ENCODE peak calls at places on chromosomes 12 and 14, in six cellular contexts. One of them, this sample, is unnamed.
A peak's percentile ranks its signal among the peaks of the same experiment; 100 is the strongest.

GRCh38 chr14:61505815-61506809 is 184.7 kb downstream of the PRKCH start:
- DNase-seq in CD8-positive, alpha-beta memory T cell: no peak
- DNase-seq in NCI-H2081: no peak
- DNase-seq in GM10248: no peak
- DNase-seq in cardiac muscle cell: no peak
- DNase-seq in GM13976: no peak
- DNase-seq in this sample: no peak

GRCh38 chr14:105348169-105348944 is 33.8 kb downstream of the PACS2 start:
- DNase-seq in CD8-positive, alpha-beta memory T cell: no peak
- DNase-seq in NCI-H2081: no peak
- DNase-seq in GM10248: no peak
- DNase-seq in cardiac muscle cell: no peak
- DNase-seq in GM13976: no peak
- DNase-seq in this sample: no peak

GRCh38 chr14:21868442-21869046 is 194.9 kb upstream of the OR4E1 start:
- DNase-seq in CD8-positive, alpha-beta memory T cell: peak; percentile 52
- DNase-seq in NCI-H2081: peak; percentile 5
- DNase-seq in GM10248: peak; percentile 46
- DNase-seq in cardiac muscle cell: peak; percentile 79
- DNase-seq in GM13976: peak; percentile 52
- DNase-seq in this sample: peak; percentile 20

GRCh38 chr14:65940056-65940735 is 527.7 kb downstream of the FUT8 start:
- DNase-seq in CD8-positive, alpha-beta memory T cell: no peak
- DNase-seq in NCI-H2081: no peak
- DNase-seq in GM10248: peak; percentile 24
- DNase-seq in cardiac muscle cell: peak; percentile 35
- DNase-seq in GM13976: peak; percentile 27
- DNase-seq in this sample: peak; percentile 21

GRCh38 chr14:94598816-94599655 is 13.2 kb upstream of the SERPINA3 start:
- DNase-seq in CD8-positive, alpha-beta memory T cell: no peak
- DNase-seq in NCI-H2081: no peak
- DNase-seq in GM10248: no peak
- DNase-seq in cardiac muscle cell: no peak
- DNase-seq in GM13976: no peak
- DNase-seq in this sample: no peak

GRCh38 chr14:87797001-87797400 is 196.0 kb downstream of the GALC start:
- DNase-seq in CD8-positive, alpha-beta memory T cell: no peak
- DNase-seq in NCI-H2081: no peak
- DNase-seq in GM10248: no peak
- DNase-seq in cardiac muscle cell: no peak
- DNase-seq in GM13976: no peak
- DNase-seq in this sample: no peak

GRCh38 chr12:67355428-67356385 is 86.5 kb downstream of the CAND1 start:
- DNase-seq in CD8-positive, alpha-beta memory T cell: peak; percentile 45
- DNase-seq in NCI-H2081: peak; percentile 76
- DNase-seq in GM10248: peak; percentile 28
- DNase-seq in cardiac muscle cell: peak; percentile 77
- DNase-seq in GM13976: peak; percentile 13
- DNase-seq in this sample: peak; percentile 51

GRCh38 chr12:50103767-50104321 is at the start of gene GPD1:
- DNase-seq in CD8-positive, alpha-beta memory T cell: no peak
- DNase-seq in NCI-H2081: peak; percentile 68
- DNase-seq in GM10248: no peak
- DNase-seq in cardiac muscle cell: peak; percentile 75
- DNase-seq in GM13976: no peak
- DNase-seq in this sample: peak; percentile 92

GRCh38 chr12:11885261-11886038 is 185.3 kb upstream of the BCL2L14 start:
- DNase-seq in CD8-positive, alpha-beta memory T cell: no peak
- DNase-seq in NCI-H2081: peak; percentile 71
- DNase-seq in GM10248: no peak
- DNase-seq in cardiac muscle cell: peak; percentile 7
- DNase-seq in GM13976: no peak
- DNase-seq in this sample: no peak

GRCh38 chr12:75130811-75131210 is 78.8 kb downstream of the KCNC2 start:
- DNase-seq in CD8-positive, alpha-beta memory T cell: no peak
- DNase-seq in NCI-H2081: no peak
- DNase-seq in GM10248: no peak
- DNase-seq in cardiac muscle cell: no peak
- DNase-seq in GM13976: no peak
- DNase-seq in this sample: no peak

GRCh38 chr12:132329036-132329738 is at the start of gene GALNT9:
- DNase-seq in CD8-positive, alpha-beta memory T cell: no peak
- DNase-seq in NCI-H2081: no peak
- DNase-seq in GM10248: no peak
- DNase-seq in cardiac muscle cell: peak; percentile 78
- DNase-seq in GM13976: no peak
- DNase-seq in this sample: no peak

GRCh38 chr12:88310069-88310468 is 168.0 kb downstream of the TMTC3 start:
- DNase-seq in CD8-positive, alpha-beta memory T cell: no peak
- DNase-seq in NCI-H2081: no peak
- DNase-seq in GM10248: no peak
- DNase-seq in cardiac muscle cell: peak; percentile 15
- DNase-seq in GM13976: no peak
- DNase-seq in this sample: no peak

GRCh38 chr12:26872623-26873022 is 39.6 kb upstream of the ITPR2 start:
- DNase-seq in CD8-positive, alpha-beta memory T cell: no peak
- DNase-seq in NCI-H2081: no peak
- DNase-seq in GM10248: no peak
- DNase-seq in cardiac muscle cell: no peak
- DNase-seq in GM13976: no peak
- DNase-seq in this sample: no peak

GRCh38 chr12:57983150-57983857 is 41.9 kb downstream of the ATP23 start:
- DNase-seq in CD8-positive, alpha-beta memory T cell: no peak
- DNase-seq in NCI-H2081: peak; percentile 53
- DNase-seq in GM10248: no peak
- DNase-seq in cardiac muscle cell: peak; percentile 49
- DNase-seq in GM13976: no peak
- DNase-seq in this sample: peak; percentile 47

GRCh38 chr14:56351861-56352260 is 227.7 kb upstream of the TMEM260 start:
- DNase-seq in CD8-positive, alpha-beta memory T cell: no peak
- DNase-seq in NCI-H2081: no peak
- DNase-seq in GM10248: no peak
- DNase-seq in cardiac muscle cell: no peak
- DNase-seq in GM13976: no peak
- DNase-seq in this sample: no peak

GRCh38 chr12:57868870-57869609 is 22.5 kb upstream of the CTDSP2 start:
- DNase-seq in CD8-positive, alpha-beta memory T cell: no peak
- DNase-seq in NCI-H2081: no peak
- DNase-seq in GM10248: no peak
- DNase-seq in cardiac muscle cell: no peak
- DNase-seq in GM13976: no peak
- DNase-seq in this sample: no peak

GRCh38 chr14:104429291-104429861 is 150.2 kb upstream of the C14orf180 start:
- DNase-seq in CD8-positive, alpha-beta memory T cell: no peak
- DNase-seq in NCI-H2081: no peak
- DNase-seq in GM10248: no peak
- DNase-seq in cardiac muscle cell: no peak
- DNase-seq in GM13976: peak; percentile 16
- DNase-seq in this sample: no peak

GRCh38 chr14:65229431-65230286 is 127.3 kb upstream of the MAX start:
- DNase-seq in CD8-positive, alpha-beta memory T cell: peak; percentile 18
- DNase-seq in NCI-H2081: peak; percentile 29
- DNase-seq in GM10248: peak; percentile 41
- DNase-seq in cardiac muscle cell: peak; percentile 82
- DNase-seq in GM13976: peak; percentile 55
- DNase-seq in this sample: peak; percentile 25

GRCh38 chr14:75280448-75280830 is 1.8 kb downstream of the FOS start:
- DNase-seq in CD8-positive, alpha-beta memory T cell: no peak
- DNase-seq in NCI-H2081: no peak
- DNase-seq in GM10248: no peak
- DNase-seq in cardiac muscle cell: no peak
- DNase-seq in GM13976: no peak
- DNase-seq in this sample: no peak

GRCh38 chr14:74963705-74964271 is 8.4 kb upstream of the PGF start:
- DNase-seq in CD8-positive, alpha-beta memory T cell: no peak
- DNase-seq in NCI-H2081: no peak
- DNase-seq in GM10248: no peak
- DNase-seq in cardiac muscle cell: peak; percentile 34
- DNase-seq in GM13976: no peak
- DNase-seq in this sample: peak; percentile 42

GRCh38 chr14:60168841-60169240 is 3.6 kb upstream of the DHRS7 start:
- DNase-seq in CD8-positive, alpha-beta memory T cell: no peak
- DNase-seq in NCI-H2081: no peak
- DNase-seq in GM10248: no peak
- DNase-seq in cardiac muscle cell: no peak
- DNase-seq in GM13976: no peak
- DNase-seq in this sample: no peak

GRCh38 chr12:110731479-110731878 is 11.2 kb downstream of the PPP1CC start:
- DNase-seq in CD8-positive, alpha-beta memory T cell: no peak
- DNase-seq in NCI-H2081: no peak
- DNase-seq in GM10248: no peak
- DNase-seq in cardiac muscle cell: no peak
- DNase-seq in GM13976: no peak
- DNase-seq in this sample: no peak

GRCh38 chr12:51441583-51441982 is 17.0 kb downstream of the SLC4A8 start:
- DNase-seq in CD8-positive, alpha-beta memory T cell: no peak
- DNase-seq in NCI-H2081: no peak
- DNase-seq in GM10248: no peak
- DNase-seq in cardiac muscle cell: no peak
- DNase-seq in GM13976: no peak
- DNase-seq in this sample: no peak

GRCh38 chr14:85562630-85563029 is 32.7 kb downstream of the FLRT2 start:
- DNase-seq in CD8-positive, alpha-beta memory T cell: no peak
- DNase-seq in NCI-H2081: no peak
- DNase-seq in GM10248: no peak
- DNase-seq in cardiac muscle cell: no peak
- DNase-seq in GM13976: no peak
- DNase-seq in this sample: no peak

GRCh38 chr14:104086210-104086660 is 735 bp downstream of the ASPG start:
- DNase-seq in CD8-positive, alpha-beta memory T cell: no peak
- DNase-seq in NCI-H2081: no peak
- DNase-seq in GM10248: no peak
- DNase-seq in cardiac muscle cell: no peak
- DNase-seq in GM13976: no peak
- DNase-seq in this sample: no peak

GRCh38 chr12:51524386-51524901 is 66.6 kb upstream of the SCN8A start:
- DNase-seq in CD8-positive, alpha-beta memory T cell: no peak
- DNase-seq in NCI-H2081: no peak
- DNase-seq in GM10248: no peak
- DNase-seq in cardiac muscle cell: peak; percentile 71
- DNase-seq in GM13976: no peak
- DNase-seq in this sample: no peak

GRCh38 chr12:104670439-104671406 is 214.0 kb downstream of the CHST11 start:
- DNase-seq in CD8-positive, alpha-beta memory T cell: no peak
- DNase-seq in NCI-H2081: no peak
- DNase-seq in GM10248: no peak
- DNase-seq in cardiac muscle cell: no peak
- DNase-seq in GM13976: no peak
- DNase-seq in this sample: no peak

GRCh38 chr12:46887870-46888269 is 62.1 kb upstream of the SLC38A4 start:
- DNase-seq in CD8-positive, alpha-beta memory T cell: no peak
- DNase-seq in NCI-H2081: no peak
- DNase-seq in GM10248: no peak
- DNase-seq in cardiac muscle cell: no peak
- DNase-seq in GM13976: no peak
- DNase-seq in this sample: no peak

GRCh38 chr12:115657081-115658013 is 620.1 kb downstream of the MED13L start:
- DNase-seq in CD8-positive, alpha-beta memory T cell: no peak
- DNase-seq in NCI-H2081: no peak
- DNase-seq in GM10248: no peak
- DNase-seq in cardiac muscle cell: no peak
- DNase-seq in GM13976: no peak
- DNase-seq in this sample: no peak

GRCh38 chr14:35420036-35420811 is 15.7 kb upstream of the NFKBIA start:
- DNase-seq in CD8-positive, alpha-beta memory T cell: no peak
- DNase-seq in NCI-H2081: no peak
- DNase-seq in GM10248: no peak
- DNase-seq in cardiac muscle cell: no peak
- DNase-seq in GM13976: no peak
- DNase-seq in this sample: no peak

GRCh38 chr14:71321556-71322315 is 414.5 kb downstream of the PCNX1 start:
- DNase-seq in CD8-positive, alpha-beta memory T cell: no peak
- DNase-seq in NCI-H2081: no peak
- DNase-seq in GM10248: no peak
- DNase-seq in cardiac muscle cell: peak; percentile 44
- DNase-seq in GM13976: no peak
- DNase-seq in this sample: peak; percentile 36

This sample was measured in RPMI8226.